ENCODE peak calls at places on chromosome 21, in six cellular contexts. C, K, R, W, Y and J are unnamed samples.
A peak's percentile ranks its signal among the peaks of the same experiment; 100 is the strongest.

GRCh38 chr21:31196724-31197123 is 147.3 kb downstream of the TIAM1 start:
- DNase-seq in C (no peak), K (no peak), R (no peak), W (no peak), Y (no peak), J (no peak)

GRCh38 chr21:31136891-31137290 is 98.6 kb upstream of the KRTAP19-8 start:
- DNase-seq in C (no peak), K (peak; percentile 41), R (peak; percentile 42), W (no peak), Y (no peak), J (peak; percentile 17)

GRCh38 chr21:39022035-39022900 is 161.0 kb downstream of the PSMG1 start:
- DNase-seq in C (no peak), K (no peak), R (no peak), W (no peak), Y (no peak), J (no peak)

GRCh38 chr21:46475296-46475695 is 16.6 kb downstream of the DIP2A start:
- DNase-seq in C (no peak), K (no peak), R (no peak), W (no peak), Y (no peak), J (no peak)

GRCh38 chr21:16587671-16588379 is 858.0 kb downstream of the USP25 start:
- DNase-seq in C (no peak), K (no peak), R (peak; percentile 52), W (no peak), Y (peak; percentile 12), J (peak; percentile 80)

GRCh38 chr21:39126486-39126806 is 56.8 kb downstream of the PSMG1 start:
- DNase-seq in C (no peak), K (no peak), R (no peak), W (no peak), Y (no peak), J (no peak)

GRCh38 chr21:31222142-31222541 is 121.9 kb downstream of the TIAM1 start:
- DNase-seq in C (no peak), K (no peak), R (no peak), W (no peak), Y (no peak), J (peak; percentile 51)

GRCh38 chr21:38420140-38420539 is 78.1 kb downstream of the ERG start:
- DNase-seq in C (no peak), K (no peak), R (no peak), W (no peak), Y (no peak), J (no peak)

GRCh38 chr21:43277481-43278351 is 108.9 kb downstream of the CRYAA start:
- DNase-seq in C (no peak), K (peak; percentile 60), R (no peak), W (peak; percentile 60), Y (peak; percentile 28), J (no peak)

GRCh38 chr21:25806053-25806452 is 71.3 kb downstream of the GABPA start:
- DNase-seq in C (no peak), K (no peak), R (no peak), W (no peak), Y (no peak), J (peak; percentile 14)

GRCh38 chr21:25734654-25735220 is at the start of the genes ATP5PF and GABPA:
- DNase-seq in C (peak; percentile 97), K (peak; percentile 97), R (peak; percentile 91), W (peak; percentile 98), Y (peak; percentile 98), J (peak; percentile 99)

GRCh38 chr21:43667191-43667904 is 8.0 kb downstream of the RRP1B start:
- DNase-seq in C (no peak), K (no peak), R (no peak), W (no peak), Y (no peak), J (peak; percentile 84)

GRCh38 chr21:38562182-38562581 is 63.9 kb upstream of the ERG start:
- DNase-seq in C (no peak), K (no peak), R (no peak), W (no peak), Y (no peak), J (no peak)

GRCh38 chr21:32312976-32313375 is 14.3 kb downstream of the MRAP start:
- DNase-seq in C (no peak), K (no peak), R (no peak), W (no peak), Y (no peak), J (no peak)

GRCh38 chr21:45972716-45973474 is 8.7 kb upstream of the COL6A1 start:
- DNase-seq in C (peak; percentile 81), K (no peak), R (peak; percentile 80), W (peak; percentile 93), Y (peak; percentile 61), J (no peak)

GRCh38 chr21:26843912-26844257 is 1.3 kb downstream of the ADAMTS1 start:
- DNase-seq in C (no peak), K (no peak), R (no peak), W (no peak), Y (peak; percentile 42), J (peak; percentile 49)

GRCh38 chr21:39168800-39169199 is 14.5 kb downstream of the PSMG1 start:
- DNase-seq in C (no peak), K (no peak), R (no peak), W (no peak), Y (no peak), J (no peak)

GRCh38 chr21:45889115-45889708 is 92.4 kb upstream of the COL6A1 start:
- DNase-seq in C (no peak), K (no peak), R (no peak), W (peak; percentile 19), Y (no peak), J (no peak)

GRCh38 chr21:25845729-25846256 is 111.0 kb downstream of the GABPA start:
- DNase-seq in C (no peak), K (no peak), R (no peak), W (no peak), Y (no peak), J (no peak)

GRCh38 chr21:35831230-35831629 is 229.1 kb downstream of the SETD4 start:
- DNase-seq in C (no peak), K (no peak), R (no peak), W (no peak), Y (no peak), J (no peak)

GRCh38 chr21:38773108-38774061 is 32.3 kb upstream of the ETS2 start:
- DNase-seq in C (peak; percentile 91), K (no peak), R (no peak), W (peak; percentile 52), Y (no peak), J (peak; percentile 92)

GRCh38 chr21:26820473-26820872 is 24.7 kb downstream of the ADAMTS1 start:
- DNase-seq in C (no peak), K (no peak), R (no peak), W (no peak), Y (no peak), J (no peak)

GRCh38 chr21:42883921-42884320 is 4.6 kb upstream of the WDR4 start:
- DNase-seq in C (no peak), K (no peak), R (no peak), W (no peak), Y (no peak), J (no peak)

GRCh38 chr21:14734191-14734590 is 188.1 kb upstream of the SAMSN1 start:
- DNase-seq in C (no peak), K (no peak), R (no peak), W (no peak), Y (no peak), J (no peak)

GRCh38 chr21:38645282-38645681 is 147.0 kb upstream of the ERG start:
- DNase-seq in C (no peak), K (no peak), R (no peak), W (no peak), Y (no peak), J (peak; percentile 43)

GRCh38 chr21:39712976-39713375 is 32.0 kb upstream of the IGSF5 start:
- DNase-seq in C (no peak), K (no peak), R (no peak), W (no peak), Y (peak; percentile 47), J (no peak)

GRCh38 chr21:21029159-21029558 is 30.9 kb downstream of the NCAM2 start:
- DNase-seq in C (no peak), K (no peak), R (no peak), W (no peak), Y (no peak), J (peak; percentile 67)

GRCh38 chr21:46665566-46665965 is 30.1 kb downstream of the PRMT2 start:
- DNase-seq in C (no peak), K (no peak), R (no peak), W (no peak), Y (no peak), J (no peak)

GRCh38 chr21:14591277-14591876 is 45.3 kb upstream of the SAMSN1 start:
- DNase-seq in C (no peak), K (no peak), R (no peak), W (no peak), Y (no peak), J (peak; percentile 39)

GRCh38 chr21:32523463-32523862 is 61.9 kb downstream of the TCP10L start:
- DNase-seq in C (no peak), K (no peak), R (no peak), W (no peak), Y (no peak), J (no peak)

GRCh38 chr21:43588957-43589356 is 70.3 kb downstream of the HSF2BP start:
- DNase-seq in C (no peak), K (no peak), R (no peak), W (no peak), Y (no peak), J (no peak)

GRCh38 chr21:37079211-37079824 is 6.3 kb downstream of the TTC3 start:
- DNase-seq in C (no peak), K (no peak), R (no peak), W (no peak), Y (no peak), J (peak; percentile 42)
- TF ChIP-seq CTCF in C (peak; percentile 16), K (no peak), R (peak; percentile 43), W (no peak), Y (peak; percentile 26), J (peak; percentile 29)

DNA sequence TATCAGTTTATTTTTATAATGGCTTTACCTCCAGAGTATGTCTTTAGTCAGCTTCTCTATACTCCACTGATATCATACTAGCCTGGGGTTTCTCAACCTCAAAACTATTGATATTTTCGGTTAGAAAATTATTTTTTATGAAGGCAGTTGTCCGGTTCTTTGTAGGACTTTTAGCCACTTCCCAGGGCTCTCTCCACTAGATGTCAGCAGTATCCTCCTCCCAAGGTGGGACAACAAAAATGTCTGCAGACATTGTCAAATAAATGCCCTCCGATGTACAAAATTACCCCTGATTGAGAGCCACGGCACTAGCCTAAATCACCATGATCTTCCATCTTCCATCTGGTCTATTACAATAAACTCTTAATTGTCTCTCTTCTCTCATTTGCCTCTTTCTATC is 4.1 kb upstream of the GRIK1 start:
- DNase-seq in C (no peak), K (no peak), R (peak; percentile 4), W (no peak), Y (peak; percentile 36), J (peak; percentile 26)
- TF ChIP-seq CTCF in C (no peak), K (no peak), R (peak; percentile 31), W (no peak), Y (peak; percentile 61), J (peak; percentile 32)

GRCh38 chr21:44686000-44686781 is 4.2 kb upstream of the KRTAP12-1 start:
- DNase-seq in C (no peak), K (no peak), R (no peak), W (no peak), Y (peak; percentile 78), J (no peak)
- TF ChIP-seq CTCF in C (no peak), K (no peak), R (no peak), W (no peak), Y (peak; percentile 9), J (no peak)

DNA sequence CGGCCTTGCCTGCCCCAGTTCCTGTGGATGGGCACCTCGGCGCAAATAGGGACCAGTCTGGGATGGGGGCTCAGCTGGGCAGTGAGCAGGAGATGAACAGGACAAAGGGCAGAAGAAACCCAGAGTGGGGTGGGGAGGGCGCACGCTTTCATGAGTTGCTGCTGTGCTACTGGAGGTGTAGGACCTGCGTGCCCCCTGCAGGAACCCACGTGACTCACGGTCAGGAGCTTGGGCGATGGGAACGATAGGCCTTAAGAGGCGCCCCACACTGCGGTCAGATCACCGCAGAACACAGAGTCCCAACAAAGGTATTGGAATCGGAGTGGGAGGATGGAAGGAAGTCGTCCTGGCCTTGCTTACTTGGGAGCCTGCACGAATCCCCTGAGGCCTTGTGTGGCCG is 17.2 kb downstream of the PRDM15 start:
- DNase-seq in C (no peak), K (no peak), R (no peak), W (no peak), Y (no peak), J (no peak)
- TF ChIP-seq CTCF in C (no peak), K (no peak), R (no peak), W (no peak), Y (peak; percentile 4), J (no peak)